ENCODE peak calls at places on chromosomes 5 and 9, in five cellular contexts. One of them, this sample, is unnamed.
A peak's percentile ranks its signal among the peaks of the same experiment; 100 is the strongest.

GRCh38 chr5:88388476-88389170 is 120.0 kb upstream of the TMEM161B start:
- DNase-seq in SK-N-SH: no peak
- DNase-seq in HepG2: no peak
- DNase-seq in K562: no peak
- DNase-seq in GM12878: no peak
- DNase-seq in this sample: no peak

GRCh38 chr5:61765471-61765870 is 433.4 kb downstream of the ZSWIM6 start:
- DNase-seq in SK-N-SH: no peak
- DNase-seq in HepG2: no peak
- DNase-seq in K562: no peak
- DNase-seq in GM12878: no peak
- DNase-seq in this sample: no peak

GRCh38 chr9:95363051-95363841 is 45.7 kb upstream of the FANCC start:
- DNase-seq in SK-N-SH: peak; percentile 58
- DNase-seq in HepG2: no peak
- DNase-seq in K562: no peak
- DNase-seq in GM12878: no peak
- DNase-seq in this sample: no peak

GRCh38 chr5:180390441-180391190 is 37.5 kb upstream of the GFPT2 start:
- DNase-seq in SK-N-SH: peak; percentile 47
- DNase-seq in HepG2: no peak
- DNase-seq in K562: peak; percentile 16
- DNase-seq in GM12878: no peak
- DNase-seq in this sample: peak; percentile 57

GRCh38 chr5:95283761-95284511 is 958 bp downstream of the MCTP1 start:
- DNase-seq in SK-N-SH: peak; percentile 65
- DNase-seq in HepG2: no peak
- DNase-seq in K562: peak; percentile 43
- DNase-seq in GM12878: no peak
- DNase-seq in this sample: peak; percentile 54

GRCh38 chr5:20360243-20360642 is 372.2 kb upstream of the CDH18 start:
- DNase-seq in SK-N-SH: no peak
- DNase-seq in HepG2: no peak
- DNase-seq in K562: no peak
- DNase-seq in GM12878: no peak
- DNase-seq in this sample: no peak

GRCh38 chr5:143033535-143034260 is 263.5 kb downstream of the ARHGAP26 start:
- DNase-seq in SK-N-SH: no peak
- DNase-seq in HepG2: no peak
- DNase-seq in K562: no peak
- DNase-seq in GM12878: no peak
- DNase-seq in this sample: no peak

GRCh38 chr5:100901851-100902341 is 1.2 kb downstream of the ST8SIA4 start:
- DNase-seq in SK-N-SH: no peak
- DNase-seq in HepG2: no peak
- DNase-seq in K562: no peak
- DNase-seq in GM12878: no peak
- DNase-seq in this sample: peak; percentile 5

GRCh38 chr9:90838098-90838497 is 36.5 kb downstream of the SYK start:
- DNase-seq in SK-N-SH: no peak
- DNase-seq in HepG2: no peak
- DNase-seq in K562: no peak
- DNase-seq in GM12878: no peak
- DNase-seq in this sample: no peak

GRCh38 chr5:67502951-67503350 is 306.4 kb upstream of the CD180 start:
- DNase-seq in SK-N-SH: no peak
- DNase-seq in HepG2: no peak
- DNase-seq in K562: no peak
- DNase-seq in GM12878: no peak
- DNase-seq in this sample: no peak

GRCh38 chr9:116958886-116959285 is 271.8 kb downstream of the TRIM32 start:
- DNase-seq in SK-N-SH: no peak
- DNase-seq in HepG2: no peak
- DNase-seq in K562: no peak
- DNase-seq in GM12878: no peak
- DNase-seq in this sample: no peak

GRCh38 chr5:143865421-143865820 is 53.5 kb downstream of the HMHB1 start:
- DNase-seq in SK-N-SH: no peak
- DNase-seq in HepG2: no peak
- DNase-seq in K562: no peak
- DNase-seq in GM12878: no peak
- DNase-seq in this sample: no peak

GRCh38 chr9:122888480-122888879 is 16.7 kb downstream of the RC3H2 start:
- DNase-seq in SK-N-SH: no peak
- DNase-seq in HepG2: no peak
- DNase-seq in K562: no peak
- DNase-seq in GM12878: no peak
- DNase-seq in this sample: no peak

GRCh38 chr5:175687231-175687701 is 29.4 kb downstream of the HRH2 start:
- DNase-seq in SK-N-SH: no peak
- DNase-seq in HepG2: no peak
- DNase-seq in K562: no peak
- DNase-seq in GM12878: no peak
- DNase-seq in this sample: no peak

GRCh38 chr5:145827275-145827674 is 7.9 kb downstream of the PRELID2 start:
- DNase-seq in SK-N-SH: no peak
- DNase-seq in HepG2: no peak
- DNase-seq in K562: peak; percentile 44
- DNase-seq in GM12878: no peak
- DNase-seq in this sample: no peak

GRCh38 chr5:156137482-156137881 is 189.5 kb upstream of the SGCD start:
- DNase-seq in SK-N-SH: no peak
- DNase-seq in HepG2: no peak
- DNase-seq in K562: no peak
- DNase-seq in GM12878: no peak
- DNase-seq in this sample: no peak

GRCh38 chr5:102733534-102733933 is 21.6 kb upstream of the PAM start:
- DNase-seq in SK-N-SH: no peak
- DNase-seq in HepG2: no peak
- DNase-seq in K562: no peak
- DNase-seq in GM12878: no peak
- DNase-seq in this sample: no peak

GRCh38 chr5:4101189-4101588 is 505.6 kb downstream of the IRX1 start:
- DNase-seq in SK-N-SH: no peak
- DNase-seq in HepG2: no peak
- DNase-seq in K562: no peak
- DNase-seq in GM12878: no peak
- DNase-seq in this sample: no peak

GRCh38 chr9:20209421-20210340 is 412.6 kb downstream of the MLLT3 start:
- DNase-seq in SK-N-SH: no peak
- DNase-seq in HepG2: no peak
- DNase-seq in K562: no peak
- DNase-seq in GM12878: peak; percentile 2
- DNase-seq in this sample: no peak

GRCh38 chr5:109141499-109142200 is 268.1 kb downstream of the PJA2 start:
- DNase-seq in SK-N-SH: no peak
- DNase-seq in HepG2: no peak
- DNase-seq in K562: no peak
- DNase-seq in GM12878: no peak
- DNase-seq in this sample: peak; percentile 19

GRCh38 chr5:149519624-149520023 is 31.6 kb downstream of the CSNK1A1 start:
- DNase-seq in SK-N-SH: no peak
- DNase-seq in HepG2: no peak
- DNase-seq in K562: no peak
- DNase-seq in GM12878: no peak
- DNase-seq in this sample: no peak

GRCh38 chr5:119426059-119426458 is 26.2 kb upstream of the HSD17B4 start:
- DNase-seq in SK-N-SH: no peak
- DNase-seq in HepG2: no peak
- DNase-seq in K562: no peak
- DNase-seq in GM12878: no peak
- DNase-seq in this sample: no peak

GRCh38 chr5:59577485-59577884 is 316.0 kb downstream of the PDE4D start:
- DNase-seq in SK-N-SH: no peak
- DNase-seq in HepG2: no peak
- DNase-seq in K562: no peak
- DNase-seq in GM12878: no peak
- DNase-seq in this sample: no peak

GRCh38 chr5:139806726-139807646 is 11.4 kb downstream of the PSD2 start:
- DNase-seq in SK-N-SH: no peak
- DNase-seq in HepG2: no peak
- DNase-seq in K562: no peak
- DNase-seq in GM12878: no peak
- DNase-seq in this sample: no peak

GRCh38 chr5:58060971-58061370 is 398.9 kb downstream of the PLK2 start:
- DNase-seq in SK-N-SH: no peak
- DNase-seq in HepG2: no peak
- DNase-seq in K562: no peak
- DNase-seq in GM12878: no peak
- DNase-seq in this sample: no peak

GRCh38 chr9:95494022-95494415 is 22.8 kb downstream of the PTCH1 start:
- DNase-seq in SK-N-SH: peak; percentile 94
- DNase-seq in HepG2: no peak
- DNase-seq in K562: no peak
- DNase-seq in GM12878: no peak
- DNase-seq in this sample: no peak

GRCh38 chr5:181189363-181189961 is 15.5 kb downstream of the TRIM7 start:
- DNase-seq in SK-N-SH: no peak
- DNase-seq in HepG2: no peak
- DNase-seq in K562: no peak
- DNase-seq in GM12878: no peak
- DNase-seq in this sample: no peak

GRCh38 chr5:24621809-24622208 is 23.0 kb downstream of the CDH10 start:
- DNase-seq in SK-N-SH: no peak
- DNase-seq in HepG2: no peak
- DNase-seq in K562: no peak
- DNase-seq in GM12878: no peak
- DNase-seq in this sample: peak; percentile 14

GRCh38 chr5:169650701-169651331 is 13.7 kb downstream of the DOCK2 start:
- DNase-seq in SK-N-SH: no peak
- DNase-seq in HepG2: no peak
- DNase-seq in K562: peak; percentile 23
- DNase-seq in GM12878: peak; percentile 76
- DNase-seq in this sample: no peak

GRCh38 chr5:32680183-32680582 is 30.9 kb upstream of the NPR3 start:
- DNase-seq in SK-N-SH: no peak
- DNase-seq in HepG2: no peak
- DNase-seq in K562: no peak
- DNase-seq in GM12878: no peak
- DNase-seq in this sample: no peak

GRCh38 chr5:68247627-68248026 is 32.1 kb downstream of the PIK3R1 start:
- DNase-seq in SK-N-SH: no peak
- DNase-seq in HepG2: no peak
- DNase-seq in K562: no peak
- DNase-seq in GM12878: no peak
- DNase-seq in this sample: no peak

GRCh38 chr9:136143215-136144001 is 24.7 kb upstream of the TMEM250 start:
- DNase-seq in SK-N-SH: peak; percentile 57
- DNase-seq in HepG2: peak; percentile 31
- DNase-seq in K562: peak; percentile 50
- DNase-seq in GM12878: no peak
- DNase-seq in this sample: peak; percentile 45

GRCh38 chr9:131366745-131367401 is 27.0 kb upstream of the PRRC2B start:
- DNase-seq in SK-N-SH: peak; percentile 63
- DNase-seq in HepG2: peak; percentile 64
- DNase-seq in K562: peak; percentile 10
- DNase-seq in GM12878: no peak
- DNase-seq in this sample: peak; percentile 36
- TF ChIP-seq FOXM1 in SK-N-SH: no peak
- TF ChIP-seq FOXM1 in HepG2: no peak
- TF ChIP-seq FOXM1 in K562: no peak
- TF ChIP-seq FOXM1 in GM12878: no peak
- TF ChIP-seq FOXM1 in this sample: no peak

GRCh38 chr9:29322240-29322639 is 1749.0 kb upstream of the C9orf72 start:
- DNase-seq in SK-N-SH: no peak
- DNase-seq in HepG2: no peak
- DNase-seq in K562: no peak
- DNase-seq in GM12878: peak; percentile 15
- DNase-seq in this sample: no peak
- TF ChIP-seq FOXM1 in SK-N-SH: no peak
- TF ChIP-seq FOXM1 in HepG2: no peak
- TF ChIP-seq FOXM1 in K562: no peak
- TF ChIP-seq FOXM1 in GM12878: no peak
- TF ChIP-seq FOXM1 in this sample: no peak

GRCh38 chr9:91896513-91897121 is 53.4 kb downstream of the ROR2 start:
- DNase-seq in SK-N-SH: peak; percentile 84
- DNase-seq in HepG2: no peak
- DNase-seq in K562: no peak
- DNase-seq in GM12878: no peak
- DNase-seq in this sample: peak; percentile 41

GRCh38 chr9:91900057-91900816 is 49.8 kb downstream of the ROR2 start:
- DNase-seq in SK-N-SH: peak; percentile 86
- DNase-seq in HepG2: no peak
- DNase-seq in K562: peak; percentile 81
- DNase-seq in GM12878: no peak
- DNase-seq in this sample: no peak

GRCh38 chr9:91897201-91897600 is 52.8 kb downstream of the ROR2 start:
- DNase-seq in SK-N-SH: no peak
- DNase-seq in HepG2: no peak
- DNase-seq in K562: no peak
- DNase-seq in GM12878: no peak
- DNase-seq in this sample: no peak

GRCh38 chr9:91899611-91900010 is 50.4 kb downstream of the ROR2 start:
- DNase-seq in SK-N-SH: no peak
- DNase-seq in HepG2: no peak
- DNase-seq in K562: no peak
- DNase-seq in GM12878: no peak
- DNase-seq in this sample: no peak

GRCh38 chr9:91898451-91899433 is 51.3 kb downstream of the ROR2 start:
- DNase-seq in SK-N-SH: peak; percentile 68
- DNase-seq in HepG2: peak; percentile 9
- DNase-seq in K562: peak; percentile 78
- DNase-seq in GM12878: no peak
- DNase-seq in this sample: no peak
- TF ChIP-seq FOXM1 in SK-N-SH: no peak
- TF ChIP-seq FOXM1 in HepG2: no peak
- TF ChIP-seq FOXM1 in K562: no peak
- TF ChIP-seq FOXM1 in GM12878: no peak
- TF ChIP-seq FOXM1 in this sample: no peak

GRCh38 chr9:132369421-132369820 is 14.6 kb upstream of the SETX start:
- DNase-seq in SK-N-SH: no peak
- DNase-seq in HepG2: no peak
- DNase-seq in K562: no peak
- DNase-seq in GM12878: no peak
- DNase-seq in this sample: no peak

GRCh38 chr9:132364068-132364467 is 9.3 kb upstream of the SETX start:
- DNase-seq in SK-N-SH: no peak
- DNase-seq in HepG2: no peak
- DNase-seq in K562: no peak
- DNase-seq in GM12878: no peak
- DNase-seq in this sample: no peak

GRCh38 chr9:132370592-132370991 is 15.8 kb upstream of the SETX start:
- DNase-seq in SK-N-SH: no peak
- DNase-seq in HepG2: no peak
- DNase-seq in K562: no peak
- DNase-seq in GM12878: no peak
- DNase-seq in this sample: no peak

GRCh38 chr9:132365986-132366385 is 11.2 kb upstream of the SETX start:
- DNase-seq in SK-N-SH: no peak
- DNase-seq in HepG2: no peak
- DNase-seq in K562: no peak
- DNase-seq in GM12878: no peak
- DNase-seq in this sample: no peak

GRCh38 chr9:132367613-132368305 is 13.0 kb upstream of the SETX start:
- DNase-seq in SK-N-SH: no peak
- DNase-seq in HepG2: no peak
- DNase-seq in K562: no peak
- DNase-seq in GM12878: no peak
- DNase-seq in this sample: peak; percentile 37
- TF ChIP-seq FOXM1 in SK-N-SH: no peak
- TF ChIP-seq FOXM1 in HepG2: no peak
- TF ChIP-seq FOXM1 in K562: no peak
- TF ChIP-seq FOXM1 in GM12878: no peak
- TF ChIP-seq FOXM1 in this sample: no peak